ENCODE peak calls at places on chromosomes 6 and 20, in five cellular contexts. E, Q, T, P and H are unnamed samples.

GRCh38 chr6:37517411-37517812 is 17.7 kb upstream of the CCDC167 start:
- DNase-seq in T (peak; percentile 66), P (no peak), Q (no peak), E (no peak), H (no peak)

GRCh38 chr20:60046011-60046413 is 87.8 kb downstream of the CDH26 start:
- DNase-seq in P (no peak), E (no peak), Q (no peak), T (peak; percentile 84), H (peak; percentile 12)

GRCh38 chr6:89082439-89082838 is 1.9 kb downstream of the PNRC1 start:
- DNase-seq in P (no peak), T (peak; percentile 21), E (no peak), Q (no peak), H (peak; percentile 45)

GRCh38 chr6:154229796-154230195 is 126.8 kb downstream of the IPCEF1 start:
- DNase-seq in P (no peak), T (no peak), Q (no peak), E (no peak), H (no peak)

GRCh38 chr6:169545956-169546355 is 155.9 kb downstream of the WDR27 start:
- DNase-seq in E (no peak), T (peak; percentile 30), P (no peak), Q (no peak), H (peak; percentile 42)

GRCh38 chr6:24743265-24743943 is 24.4 kb upstream of the C6orf62 start:
- DNase-seq in P (peak; percentile 80), E (no peak), T (peak; percentile 95), Q (no peak), H (peak; percentile 99)

GRCh38 chr6:12363651-12364381 is 73.7 kb downstream of the EDN1 start:
- DNase-seq in E (no peak), Q (no peak), P (peak; percentile 93), T (no peak), H (no peak)

GRCh38 chr6:26240981-26241770 is 123.8 kb upstream of the BTN3A2 start:
- DNase-seq in T (peak; percentile 73), Q (peak; percentile 17), E (no peak), P (no peak), H (peak; percentile 69)

GRCh38 chr6:125018136-125018535 is 55.9 kb downstream of the RNF217 start:
- DNase-seq in E (no peak), P (no peak), T (no peak), Q (no peak), H (peak; percentile 45)

GRCh38 chr6:36678488-36679042 is at the start of gene CDKN1A:
- DNase-seq in E (peak; percentile 87), Q (peak; percentile 85), T (peak; percentile 97), P (peak; percentile 86), H (peak; percentile 89)

GRCh38 chr20:1824834-1825233 is 70.4 kb upstream of the SIRPA start:
- DNase-seq in E (no peak), T (no peak), Q (no peak), P (no peak), H (no peak)

GRCh38 chr20:1820137-1821074 is 74.8 kb upstream of the SIRPA start:
- DNase-seq in E (no peak), P (no peak), Q (no peak), T (peak; percentile 80), H (peak; percentile 88)

GRCh38 chr20:1823421-1823892 is 71.8 kb upstream of the SIRPA start:
- DNase-seq in P (no peak), T (no peak), Q (no peak), E (no peak), H (no peak)

GRCh38 chr20:1824177-1824576 is 71.0 kb upstream of the SIRPA start:
- DNase-seq in E (no peak), T (no peak), P (no peak), Q (no peak), H (no peak)

GRCh38 chr20:1822564-1823420 is 72.4 kb upstream of the SIRPA start:
- DNase-seq in E (no peak), Q (no peak), T (no peak), P (no peak), H (peak; percentile 55)
- TF ChIP-seq CTCF in E (no peak), Q (no peak), T (peak; percentile 16), P (no peak), H (peak; percentile 17)

DNA sequence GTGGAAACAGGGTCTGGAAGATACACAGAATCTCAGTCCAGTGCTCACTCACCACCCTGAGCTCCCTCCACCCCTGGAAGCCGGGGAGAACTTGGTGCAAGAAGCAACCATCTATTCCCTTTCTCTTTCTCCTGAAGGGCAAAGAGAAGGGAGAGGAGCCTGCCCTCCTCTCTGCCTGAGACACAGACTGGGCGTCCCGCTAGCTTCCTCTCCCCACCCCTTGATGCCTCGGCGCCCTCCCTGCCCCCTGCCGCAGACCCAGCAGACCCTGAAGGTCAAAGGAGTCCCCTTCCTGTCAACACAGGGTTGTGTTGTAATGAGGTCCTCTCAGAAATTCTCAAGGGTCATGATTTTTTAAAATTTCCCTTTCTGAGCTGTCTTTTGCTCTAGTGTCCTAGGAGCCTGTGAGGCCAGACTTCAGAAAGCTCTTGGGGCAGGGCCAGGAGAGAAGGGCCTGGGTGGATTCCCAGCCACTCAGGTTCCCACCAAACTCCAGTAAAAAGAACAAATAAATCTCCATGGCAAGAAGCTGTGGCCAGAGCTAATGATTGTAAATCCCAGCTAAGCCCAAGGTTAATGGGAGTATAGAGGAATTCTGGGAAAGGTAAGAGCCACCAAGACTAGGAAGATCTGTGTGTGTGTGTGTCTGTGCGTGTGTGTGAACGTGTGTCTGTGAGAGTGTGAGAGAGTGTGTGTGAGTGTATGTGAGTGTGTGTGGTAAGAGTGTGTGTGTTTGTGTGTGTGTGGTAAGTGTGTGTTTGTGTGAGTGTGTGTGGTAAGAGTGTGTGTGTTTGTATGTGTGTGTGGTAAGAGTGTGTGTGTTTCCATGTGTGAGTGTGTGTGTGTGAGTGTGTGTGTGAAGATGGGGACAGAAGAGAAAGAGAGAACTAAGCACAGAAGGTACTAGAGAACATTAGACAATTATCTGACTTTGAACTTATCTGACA is 1.0 kb upstream of the JPH2 start:
- DNase-seq in Q (no peak), T (peak; percentile 80), E (no peak), P (no peak), H (no peak)
- H3K4me3 ChIP-seq in Q (no peak overlapping the region), T (peak overlapping the region; percentile 70), E (peak overlapping the region; percentile 48), P (peak overlapping the region; percentile 48), H (peak overlapping the region; percentile 40)

GRCh38 chr20:44887466-44887865 is 2.0 kb downstream of the YWHAB start:
- DNase-seq in Q (no peak), E (no peak), P (no peak), T (no peak), H (no peak)

GRCh38 chr20:44885392-44886275 is at the start of gene YWHAB:
- DNase-seq in P (peak; percentile 96), T (peak; percentile 97), E (peak; percentile 98), Q (peak; percentile 99), H (peak; percentile 93)

GRCh38 chr20:44886276-44886671 is 769 bp downstream of the YWHAB start:
- DNase-seq in Q (no peak), T (no peak), P (no peak), E (no peak), H (no peak)

GRCh38 chr20:44886828-44887227 is 1.3 kb downstream of the YWHAB start:
- DNase-seq in T (no peak), P (no peak), Q (no peak), E (no peak), H (no peak)

GRCh38 chr20:44888226-44889103 is 3.0 kb downstream of the YWHAB start:
- DNase-seq in T (peak; percentile 35), Q (no peak), P (peak; percentile 18), E (no peak), H (peak; percentile 38)
- TF ChIP-seq CTCF in T (peak; percentile 54), Q (no peak), P (no peak), E (no peak), H (peak; percentile 40)

GRCh38 chr6:32836873-32837272 is 1.7 kb downstream of the TAP2 start:
- DNase-seq in P (no peak), T (no peak), Q (no peak), E (no peak), H (no peak)

GRCh38 chr6:32838114-32838958 is at the start of gene TAP2:
- DNase-seq in E (peak; percentile 96), Q (peak; percentile 96), P (peak; percentile 88), T (peak; percentile 89), H (peak; percentile 88)

GRCh38 chr6:32835167-32835893 is 3.2 kb downstream of the TAP2 start:
- DNase-seq in Q (no peak), E (no peak), T (no peak), P (no peak), H (no peak)

GRCh38 chr6:32839356-32839755 is 817 bp upstream of the TAP2 start:
- DNase-seq in Q (no peak), P (no peak), T (no peak), E (no peak), H (no peak)

GRCh38 chr6:32837651-32838113 is 857 bp downstream of the TAP2 start:
- DNase-seq in P (no peak), T (no peak), Q (no peak), E (no peak), H (peak; percentile 25)
- H3K4me3 ChIP-seq in P (peak overlapping the region; percentile 74), T (peak overlapping the region; percentile 94), Q (peak overlapping the region; percentile 69), E (peak overlapping the region; percentile 77), H (peak overlapping the region; percentile 80)

GRCh38 chr6:105646391-105646867 is 243.5 kb upstream of the PREP start:
- DNase-seq in P (no peak), E (no peak), T (peak; percentile 1), Q (no peak), H (peak; percentile 21)

GRCh38 chr6:105645166-105645565 is 242.3 kb upstream of the PREP start:
- DNase-seq in T (peak; percentile 10), E (no peak), P (no peak), Q (no peak), H (no peak)

GRCh38 chr6:105645958-105646357 is 243.1 kb upstream of the PREP start:
- DNase-seq in Q (no peak), T (no peak), E (no peak), P (no peak), H (no peak)

GRCh38 chr6:105642708-105643107 is 239.8 kb upstream of the PREP start:
- DNase-seq in E (no peak), P (no peak), Q (no peak), T (peak; percentile 66), H (peak; percentile 19)

GRCh38 chr6:105644073-105644489 is 241.2 kb upstream of the PREP start:
- DNase-seq in E (no peak), T (no peak), P (no peak), Q (no peak), H (peak; percentile 2)
- TF ChIP-seq CTCF in E (no peak), T (no peak), P (no peak), Q (no peak), H (peak; percentile 17)

GRCh38 chr6:128112494-128112893 is 211.6 kb upstream of the THEMIS start:
- DNase-seq in T (peak; percentile 3), P (no peak), Q (no peak), E (no peak), H (peak; percentile 1)
- H3K4me3 ChIP-seq in T (peak overlapping the region; percentile 26), P (no peak overlapping the region), Q (no peak overlapping the region), E (peak overlapping the region; percentile 25), H (no peak overlapping the region)

DNA sequence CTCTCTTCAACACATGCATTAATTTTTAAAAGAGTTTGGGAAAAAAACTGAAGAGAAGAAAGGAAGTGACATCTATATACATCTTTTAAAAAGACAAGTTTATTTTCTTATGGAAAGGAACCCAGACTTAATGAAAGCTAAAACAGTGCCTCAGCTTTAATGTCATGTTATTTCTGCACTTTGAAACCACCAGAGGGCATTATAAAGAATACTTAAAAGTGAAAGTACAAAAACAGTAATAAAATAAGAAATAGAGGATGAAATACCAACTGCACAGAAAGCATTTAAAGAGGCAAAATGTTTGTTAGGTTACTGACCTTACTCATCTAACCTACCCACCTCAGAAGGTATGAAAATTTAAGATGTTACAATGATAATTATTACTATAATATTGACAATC is 98.8 kb downstream of the HUS1B start:
- DNase-seq in T (no peak), P (no peak), Q (no peak), E (no peak), H (peak; percentile 11)
- TF ChIP-seq CTCF in T (peak; percentile 35), P (peak; percentile 23), Q (no peak), E (no peak), H (peak; percentile 27)